ENCODE peak calls at places on chromosomes 5 and 9, in six cellular contexts. A, O, D, C, Y and J are unnamed samples.

GRCh38 chr5:10018670-10019069 is 231.0 kb downstream of the ATPSCKMT start:
- DNase-seq in C (peak; percentile 77), Y (no peak), A (no peak), O (peak; percentile 71), D (no peak), J (no peak)

GRCh38 chr5:159971038-159971437 is 37.9 kb upstream of the TTC1 start:
- DNase-seq in Y (no peak), C (no peak), A (no peak), O (peak; percentile 15), D (no peak), J (no peak)

GRCh38 chr9:110767559-110768063 is 99.0 kb downstream of the MUSK start:
- DNase-seq in A (no peak), C (no peak), D (peak; percentile 49), O (peak; percentile 46), Y (no peak), J (no peak)

GRCh38 chr5:14025566-14026276 is 81.2 kb upstream of the DNAH5 start:
- DNase-seq in Y (no peak), A (no peak), C (no peak), D (no peak), O (no peak), J (no peak)

GRCh38 chr9:29039258-29039657 is 1466.0 kb upstream of the C9orf72 start:
- DNase-seq in C (peak; percentile 26), D (no peak), Y (no peak), A (no peak), O (no peak), J (no peak)

GRCh38 chr5:137347865-137348264 is 151.3 kb downstream of the SPOCK1 start:
- DNase-seq in O (no peak), Y (no peak), A (no peak), D (no peak), C (no peak), J (no peak)

GRCh38 chr5:137016783-137017324 is 482.3 kb downstream of the SPOCK1 start:
- DNase-seq in Y (no peak), O (no peak), A (no peak), D (no peak), C (no peak), J (no peak)

GRCh38 chr9:91677354-91677753 is 253.7 kb upstream of the NFIL3 start:
- DNase-seq in C (no peak), A (no peak), D (no peak), Y (no peak), O (peak; percentile 6), J (no peak)

GRCh38 chr5:125485003-125485641 is 738.7 kb upstream of the ZNF608 start:
- DNase-seq in C (peak; percentile 92), D (no peak), A (no peak), Y (peak; percentile 4), O (peak; percentile 90), J (no peak)

GRCh38 chr9:134059188-134059641 is 8.6 kb downstream of the BRD3 start:
- DNase-seq in A (no peak), C (no peak), Y (no peak), O (no peak), D (peak; percentile 65), J (no peak)

GRCh38 chr9:134058716-134059115 is 9.1 kb downstream of the BRD3 start:
- DNase-seq in Y (no peak), C (peak; percentile 71), A (no peak), O (no peak), D (no peak), J (peak; percentile 37)

GRCh38 chr9:134061019-134061687 is 6.7 kb downstream of the BRD3 start:
- DNase-seq in A (no peak), C (no peak), O (no peak), Y (no peak), D (peak; percentile 59), J (peak; percentile 45)

GRCh38 chr9:134060546-134060945 is 7.3 kb downstream of the BRD3 start:
- DNase-seq in D (peak; percentile 26), Y (no peak), A (no peak), C (no peak), O (no peak), J (peak; percentile 36)

DNA sequence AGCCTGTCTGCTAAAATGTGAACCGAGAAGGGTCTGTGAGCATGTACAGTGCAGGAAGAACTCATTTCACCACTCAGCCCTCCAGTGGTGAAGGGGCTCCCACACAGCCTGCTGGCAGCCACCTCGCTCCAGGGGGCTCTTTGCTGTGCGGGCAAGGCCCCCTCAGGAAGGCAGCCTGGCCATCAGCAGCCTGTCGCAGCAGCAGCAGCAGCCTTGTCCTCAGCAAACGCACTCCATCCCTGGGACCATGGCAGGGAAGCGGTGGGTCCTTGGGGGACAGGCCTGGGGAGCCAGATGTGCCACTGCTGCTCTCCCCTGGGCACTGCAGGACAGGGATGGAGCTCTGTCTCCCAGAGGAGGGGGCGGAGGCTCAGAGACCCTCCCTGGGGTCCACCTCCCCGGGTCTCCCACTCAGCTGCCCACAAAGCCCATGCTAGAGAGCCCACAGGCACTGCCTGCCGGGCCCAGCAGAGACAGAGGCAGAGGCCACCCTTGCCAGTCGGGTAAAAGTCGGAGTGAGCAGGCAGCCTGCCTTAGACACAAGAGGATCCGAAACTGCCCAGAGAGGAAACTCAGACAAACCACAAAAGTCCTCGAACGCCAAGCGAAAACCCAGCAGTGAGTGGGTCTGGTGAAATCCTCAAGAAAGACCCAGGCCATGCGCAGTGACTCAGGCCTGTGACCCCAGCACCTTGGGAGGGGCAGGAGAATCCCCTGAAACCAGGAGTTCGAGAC is 8.0 kb downstream of the BRD3 start:
- DNase-seq in O (no peak), Y (peak; percentile 84), A (peak; percentile 85), D (peak; percentile 66), C (no peak), J (peak; percentile 81)
- TF ChIP-seq CTCF in O (peak; percentile 43), Y (peak; percentile 11), A (no peak), D (no peak), C (no peak), J (no peak)

GRCh38 chr9:99947395-99947794 is 40.9 kb downstream of the STX17 start:
- DNase-seq in Y (no peak), D (no peak), A (no peak), C (no peak), O (peak; percentile 7), J (no peak)
- TF ChIP-seq CTCF in Y (no peak), D (no peak), A (no peak), C (no peak), O (peak; percentile 48), J (no peak)

DNA sequence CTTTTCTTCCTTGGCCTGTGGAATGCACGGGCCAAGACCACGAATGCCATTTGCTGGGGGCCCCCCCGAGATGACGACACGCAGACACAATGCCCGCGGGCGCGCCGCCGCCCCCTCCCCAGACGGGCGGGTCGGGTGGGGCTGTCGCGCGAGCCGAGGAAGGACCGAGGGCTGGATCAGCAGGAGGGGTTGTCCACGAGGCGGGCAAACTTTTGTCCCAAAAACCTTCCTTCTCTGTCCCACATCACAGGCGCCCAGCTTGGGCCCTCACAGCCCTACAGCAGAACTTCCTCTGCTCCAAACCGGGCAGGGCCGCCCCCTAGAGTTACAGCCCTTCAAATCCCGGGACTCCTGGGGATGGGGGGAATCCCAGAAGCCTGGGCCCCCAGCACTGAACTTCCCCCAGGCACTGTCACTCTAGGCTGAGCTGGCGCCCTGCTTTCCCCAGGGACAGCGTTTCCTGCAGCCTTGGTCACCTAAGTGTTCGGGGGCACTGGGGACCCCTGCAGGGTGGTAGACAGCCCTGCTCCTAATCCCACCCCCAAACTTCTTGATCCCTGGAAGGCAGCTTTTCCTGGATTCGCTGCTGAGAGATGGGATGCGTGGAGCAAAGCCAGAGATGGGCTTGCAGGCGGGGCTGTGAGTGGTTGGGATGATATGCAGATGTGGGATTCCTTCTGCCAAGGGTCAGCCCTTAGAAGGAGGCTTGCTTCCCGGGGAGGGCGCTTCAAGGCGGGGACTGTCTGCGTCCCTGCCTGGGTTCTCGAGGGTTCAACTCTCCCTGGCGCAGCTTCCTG is 980 bp downstream of the COL5A1 start:
- DNase-seq in Y (no peak), D (peak; percentile 87), A (peak; percentile 52), O (peak; percentile 60), C (peak; percentile 83), J (no peak)
- TF ChIP-seq CTCF in Y (no peak), D (no peak), A (no peak), O (peak; percentile 68), C (no peak), J (no peak)

GRCh38 chr9:27618066-27618465 is 44.8 kb upstream of the C9orf72 start:
- DNase-seq in C (no peak), O (no peak), A (no peak), Y (no peak), D (no peak), J (no peak)
- TF ChIP-seq CTCF in C (no peak), O (no peak), A (no peak), Y (no peak), D (no peak), J (no peak)

GRCh38 chr9:886886-887285 is 45.4 kb downstream of the DMRT1 start:
- DNase-seq in C (no peak), D (no peak), O (no peak), A (no peak), Y (no peak), J (no peak)

GRCh38 chr9:893115-893514 is 51.6 kb downstream of the DMRT1 start:
- DNase-seq in O (no peak), A (no peak), D (no peak), Y (no peak), C (no peak), J (no peak)

GRCh38 chr9:893843-894420 is 52.4 kb downstream of the DMRT1 start:
- DNase-seq in A (peak; percentile 89), Y (peak; percentile 65), O (peak; percentile 40), D (no peak), C (peak; percentile 62), J (peak; percentile 54)

GRCh38 chr9:892123-892522 is 50.6 kb downstream of the DMRT1 start:
- DNase-seq in Y (no peak), A (no peak), D (no peak), C (no peak), O (no peak), J (no peak)
- TF ChIP-seq CTCF in Y (no peak), A (no peak), D (no peak), C (no peak), O (no peak), J (no peak)

DNA sequence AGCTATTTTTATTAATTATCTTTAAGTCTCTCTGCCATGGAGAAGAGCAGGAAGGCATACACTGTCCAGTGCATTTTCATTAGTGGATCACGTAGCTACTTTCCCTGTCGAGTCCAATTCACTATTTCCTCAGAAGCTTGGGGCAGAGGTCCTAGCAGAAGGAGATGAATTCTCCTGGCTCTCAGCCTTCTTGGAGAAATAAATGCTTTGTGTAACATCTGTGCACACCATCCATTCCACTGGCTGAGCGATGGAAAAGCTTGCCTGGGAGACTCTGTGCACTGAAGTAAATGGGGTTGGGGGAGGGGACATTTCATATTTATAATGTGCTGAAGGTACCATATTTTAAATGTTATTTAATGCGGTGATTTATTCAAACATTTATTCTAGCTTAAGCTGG is 23.4 kb downstream of the PROP1 start:
- DNase-seq in Y (no peak), C (no peak), O (no peak), A (no peak), D (no peak), J (no peak)
- TF ChIP-seq CTCF in Y (no peak), C (no peak), O (no peak), A (no peak), D (no peak), J (no peak)